ENCODE peak calls at places on chromosomes 7 and 10, in four cellular contexts. G is IMR-90, Y is GM12878, I is K562. P is an unnamed sample.

GRCh38 chr10:99555371-99556224 is 22.9 kb downstream of the NKX2-3 start:
- DNase-seq in G (no peak), Y (peak), I (no peak), P (no peak)

GRCh38 chr7:4871056-4871680 is 9.3 kb upstream of the PAPOLB start:
- DNase-seq in G (no peak), Y (no peak), I (no peak), P (peak)

GRCh38 chr7:121351682-121352081 is 22.9 kb downstream of the WNT16 start:
- DNase-seq in G (no peak), Y (no peak), I (no peak), P (no peak)

GRCh38 chr10:101958691-101959090 is 97.3 kb downstream of the ARMH3 start:
- DNase-seq in G (no peak), Y (no peak), I (no peak), P (no peak)

GRCh38 chr7:1536768-1537630 is 6.5 kb downstream of the MAFK start:
- DNase-seq in G (peak), Y (no peak), I (peak), P (peak)

GRCh38 chr10:32795598-32796183 is 162.3 kb downstream of the ITGB1 start:
- DNase-seq in G (peak), Y (peak), I (peak), P (peak)

GRCh38 chr10:30732671-30733070 is 103.1 kb upstream of the LYZL2 start:
- DNase-seq in G (no peak), Y (no peak), I (no peak), P (no peak)

GRCh38 chr10:92760609-92761008 is 70.9 kb downstream of the HHEX start:
- DNase-seq in G (peak), Y (no peak), I (no peak), P (peak)

GRCh38 chr7:167087-167855 is 25.1 kb upstream of the FAM20C start:
- DNase-seq in G (no peak), Y (no peak), I (no peak), P (no peak)

DNA sequence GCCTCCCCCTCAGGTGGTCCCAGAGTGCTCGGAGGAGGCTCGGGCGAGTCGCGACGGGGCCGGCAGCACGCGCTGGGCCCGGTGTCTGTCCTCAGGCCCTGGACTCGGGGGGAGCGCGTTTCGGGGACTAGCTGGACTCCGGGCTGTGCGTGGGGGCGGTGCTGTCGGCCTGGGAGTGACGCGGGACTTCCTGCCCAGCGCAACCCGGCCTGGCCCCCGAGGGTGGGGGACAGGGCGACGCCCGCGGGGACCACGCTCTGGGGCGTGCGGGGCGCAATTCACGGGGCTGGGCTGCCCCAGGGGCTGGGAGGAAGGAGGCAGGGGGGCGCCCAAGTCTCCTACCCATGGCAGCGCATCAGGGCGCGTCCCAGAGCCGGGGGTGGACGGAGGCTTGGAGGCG is 2.4 kb upstream of the VENTX start:
- DNase-seq in G (no peak), Y (no peak), I (peak), P (no peak)
- TF ChIP-seq FOS in G (no peak), Y (no peak), I (no peak), P (no peak)

DNA sequence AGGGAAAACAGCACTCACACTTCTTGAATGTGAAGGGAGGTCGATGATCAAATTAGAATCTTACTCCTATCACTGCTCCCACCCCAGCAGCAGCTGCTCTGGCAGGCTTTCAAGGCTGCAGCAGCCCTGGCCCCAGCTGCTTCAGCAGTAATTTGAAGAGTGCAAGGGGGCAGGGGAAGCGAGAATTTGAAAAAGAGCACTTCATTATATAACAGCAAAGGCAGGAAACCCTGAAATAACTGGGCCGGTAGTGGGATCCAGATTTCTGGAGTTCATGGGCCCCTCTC is 44.9 kb downstream of the MYPN start:
- DNase-seq in G (peak), Y (no peak), I (no peak), P (no peak)
- H2AFZ ChIP-seq in G (peak), Y (no peak), I (no peak), P (no peak)

DNA sequence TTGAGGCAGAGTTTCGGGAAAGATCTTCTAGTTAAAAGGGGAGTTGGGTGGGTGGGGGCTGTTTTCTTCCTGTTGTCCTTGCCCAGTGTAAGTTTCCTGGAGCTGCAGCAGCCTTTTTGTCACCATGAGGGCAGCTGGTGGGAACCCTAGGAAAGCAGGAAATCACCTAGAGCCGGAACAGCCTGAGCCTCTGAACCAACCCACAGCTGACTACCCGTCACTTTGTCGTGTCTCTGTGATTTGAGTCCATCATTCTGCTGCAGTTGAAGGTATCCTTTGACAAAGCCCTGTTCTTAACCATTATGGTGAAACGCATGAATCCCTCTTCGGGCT is 1.2 kb upstream of the C10orf143 start:
- DNase-seq in G (no peak), Y (no peak), I (no peak), P (no peak)
- TF ChIP-seq FOS in G (no peak), Y (no peak), I (no peak), P (no peak)

GRCh38 chr10:8037199-8037801 is 17.2 kb upstream of the GATA3 start:
- DNase-seq in G (no peak), Y (no peak), I (no peak), P (no peak)

GRCh38 chr10:8036521-8037198 is 17.8 kb upstream of the GATA3 start:
- DNase-seq in G (no peak), Y (no peak), I (no peak), P (no peak)

GRCh38 chr10:8035641-8036520 is 18.6 kb upstream of the GATA3 start:
- DNase-seq in G (no peak), Y (no peak), I (no peak), P (no peak)

GRCh38 chr10:8033812-8034665 is 20.4 kb upstream of the GATA3 start:
- DNase-seq in G (no peak), Y (no peak), I (no peak), P (no peak)

GRCh38 chr10:8034666-8035640 is 19.5 kb upstream of the GATA3 start:
- DNase-seq in G (no peak), Y (no peak), I (no peak), P (no peak)
- H2AFZ ChIP-seq in G (no peak), Y (no peak), I (no peak), P (no peak)